ENCODE peak calls at places on chromosomes 16 and 17, in seven cellular contexts. G, P, Z, D, K, L and R are unnamed samples.

GRCh38 chr16:88005148-88005547 is 53.9 kb downstream of the BANP start:
- DNase-seq in G (peak; percentile 28), K (no peak), Z (peak; percentile 37), L (no peak), D (no peak), P (no peak), R (no peak)

GRCh38 chr16:11708421-11708820 is 34.2 kb downstream of the TXNDC11 start:
- DNase-seq in K (no peak), P (no peak), L (peak; percentile 47), D (no peak), Z (no peak), G (no peak), R (no peak)

GRCh38 chr16:1213796-1214372 is 11.2 kb downstream of the TPSG1 start:
- DNase-seq in K (no peak), D (no peak), P (no peak), Z (no peak), L (no peak), G (no peak), R (no peak)

GRCh38 chr17:699350-699749 is 15.3 kb downstream of the VPS53 start:
- DNase-seq in G (no peak), D (no peak), K (no peak), Z (no peak), L (no peak), P (no peak), R (no peak)

GRCh38 chr17:178292-179065 is 3.0 kb downstream of the DOC2B start:
- DNase-seq in D (no peak), K (no peak), Z (no peak), P (no peak), G (no peak), L (no peak), R (no peak)

GRCh38 chr16:67248401-67249177 is at the start of gene SLC9A5:
- DNase-seq in D (peak; percentile 49), K (no peak), G (peak; percentile 36), Z (no peak), L (no peak), P (no peak), R (no peak)

GRCh38 chr16:65658339-65659275 is 536.7 kb upstream of the CDH11 start:
- DNase-seq in D (no peak), K (no peak), Z (no peak), L (peak; percentile 84), G (no peak), P (peak; percentile 18), R (no peak)

GRCh38 chr16:24497405-24497804 is 42.0 kb upstream of the RBBP6 start:
- DNase-seq in Z (no peak), P (no peak), L (peak; percentile 50), G (no peak), D (no peak), K (no peak), R (no peak)

GRCh38 chr16:68784226-68784625 is 47.1 kb downstream of the CDH1 start:
- DNase-seq in Z (no peak), K (no peak), G (no peak), D (no peak), L (no peak), P (no peak), R (no peak)

GRCh38 chr16:27445502-27446175 is 43.7 kb downstream of the IL21R start:
- DNase-seq in D (no peak), Z (no peak), L (no peak), P (no peak), K (no peak), G (no peak), R (no peak)

GRCh38 chr16:57260294-57260929 is 15.4 kb downstream of the ARL2BP start:
- DNase-seq in L (peak; percentile 87), D (peak; percentile 26), G (peak; percentile 17), P (no peak), K (no peak), Z (no peak), R (no peak)

GRCh38 chr16:27110524-27110896 is 43.8 kb downstream of the C16orf82 start:
- DNase-seq in G (no peak), P (no peak), K (no peak), L (no peak), Z (no peak), D (no peak), R (no peak)